ENCODE peak calls at places on chromosome 4, in six cellular contexts. One of them, this sample, is unnamed.

GRCh38 chr4:10690185-10690907 is 5.8 kb upstream of the CLNK start:
- DNase-seq in SK-N-SH: no peak
- DNase-seq in IMR-90: no peak
- DNase-seq in mammary epithelial cell: no peak
- DNase-seq in GM23248: no peak
- DNase-seq in neuronal stem cell: no peak
- DNase-seq in this sample: no peak

GRCh38 chr4:126582737-126583136 is 1050.0 kb upstream of the INTU start:
- DNase-seq in SK-N-SH: no peak
- DNase-seq in IMR-90: peak
- DNase-seq in mammary epithelial cell: peak
- DNase-seq in GM23248: peak
- DNase-seq in neuronal stem cell: no peak
- DNase-seq in this sample: peak

GRCh38 chr4:156805696-156806095 is 165.9 kb downstream of the PDGFC start:
- DNase-seq in SK-N-SH: no peak
- DNase-seq in IMR-90: no peak
- DNase-seq in mammary epithelial cell: peak
- DNase-seq in GM23248: no peak
- DNase-seq in neuronal stem cell: no peak
- DNase-seq in this sample: peak

GRCh38 chr4:150039790-150040189 is 38.5 kb upstream of the DCLK2 start:
- DNase-seq in SK-N-SH: no peak
- DNase-seq in IMR-90: no peak
- DNase-seq in mammary epithelial cell: no peak
- DNase-seq in GM23248: no peak
- DNase-seq in neuronal stem cell: no peak
- DNase-seq in this sample: no peak

GRCh38 chr4:154312246-154312645 is 179.4 kb downstream of the DCHS2 start:
- DNase-seq in SK-N-SH: no peak
- DNase-seq in IMR-90: no peak
- DNase-seq in mammary epithelial cell: no peak
- DNase-seq in GM23248: no peak
- DNase-seq in neuronal stem cell: no peak
- DNase-seq in this sample: no peak

GRCh38 chr4:104352211-104352610 is 142.5 kb downstream of the CXXC4 start:
- DNase-seq in SK-N-SH: no peak
- DNase-seq in IMR-90: no peak
- DNase-seq in mammary epithelial cell: peak
- DNase-seq in GM23248: no peak
- DNase-seq in neuronal stem cell: no peak
- DNase-seq in this sample: peak

GRCh38 chr4:77994194-77994721 is 62.9 kb upstream of the FRAS1 start:
- DNase-seq in SK-N-SH: peak
- DNase-seq in IMR-90: peak
- DNase-seq in mammary epithelial cell: peak
- DNase-seq in GM23248: peak
- DNase-seq in neuronal stem cell: peak
- DNase-seq in this sample: peak

GRCh38 chr4:103996637-103997036 is 276.9 kb upstream of the TACR3 start:
- DNase-seq in SK-N-SH: no peak
- DNase-seq in IMR-90: no peak
- DNase-seq in mammary epithelial cell: peak
- DNase-seq in GM23248: peak
- DNase-seq in neuronal stem cell: peak
- DNase-seq in this sample: peak

GRCh38 chr4:8228319-8229250 is 29.5 kb downstream of the SH3TC1 start:
- DNase-seq in SK-N-SH: no peak
- DNase-seq in IMR-90: peak
- DNase-seq in mammary epithelial cell: peak
- DNase-seq in GM23248: peak
- DNase-seq in neuronal stem cell: no peak
- DNase-seq in this sample: peak

GRCh38 chr4:4762909-4763814 is 96.3 kb upstream of the MSX1 start:
- DNase-seq in SK-N-SH: peak
- DNase-seq in IMR-90: peak
- DNase-seq in mammary epithelial cell: peak
- DNase-seq in GM23248: peak
- DNase-seq in neuronal stem cell: no peak
- DNase-seq in this sample: peak

GRCh38 chr4:67885727-67886126 is 1.9 kb upstream of the TMPRSS11D start:
- DNase-seq in SK-N-SH: no peak
- DNase-seq in IMR-90: peak
- DNase-seq in mammary epithelial cell: peak
- DNase-seq in GM23248: peak
- DNase-seq in neuronal stem cell: no peak
- DNase-seq in this sample: no peak

GRCh38 chr4:143389543-143390195 is 53.0 kb downstream of the GAB1 start:
- DNase-seq in SK-N-SH: no peak
- DNase-seq in IMR-90: peak
- DNase-seq in mammary epithelial cell: peak
- DNase-seq in GM23248: peak
- DNase-seq in neuronal stem cell: no peak
- DNase-seq in this sample: no peak

GRCh38 chr4:4583606-4584005 is 41.8 kb upstream of the STX18 start:
- DNase-seq in SK-N-SH: no peak
- DNase-seq in IMR-90: no peak
- DNase-seq in mammary epithelial cell: peak
- DNase-seq in GM23248: no peak
- DNase-seq in neuronal stem cell: no peak
- DNase-seq in this sample: no peak

GRCh38 chr4:87799254-87799653 is at the start of gene IBSP:
- DNase-seq in SK-N-SH: no peak
- DNase-seq in IMR-90: no peak
- DNase-seq in mammary epithelial cell: no peak
- DNase-seq in GM23248: no peak
- DNase-seq in neuronal stem cell: no peak
- DNase-seq in this sample: no peak

GRCh38 chr4:48939785-48940184 is 33.2 kb upstream of the OCIAD2 start:
- DNase-seq in SK-N-SH: no peak
- DNase-seq in IMR-90: peak
- DNase-seq in mammary epithelial cell: peak
- DNase-seq in GM23248: peak
- DNase-seq in neuronal stem cell: no peak
- DNase-seq in this sample: no peak

GRCh38 chr4:6333301-6334202 is 63.9 kb downstream of the WFS1 start:
- DNase-seq in SK-N-SH: no peak
- DNase-seq in IMR-90: no peak
- DNase-seq in mammary epithelial cell: no peak
- DNase-seq in GM23248: peak
- DNase-seq in neuronal stem cell: no peak
- DNase-seq in this sample: no peak

GRCh38 chr4:16608123-16608522 is 290.3 kb downstream of the LDB2 start:
- DNase-seq in SK-N-SH: no peak
- DNase-seq in IMR-90: peak
- DNase-seq in mammary epithelial cell: no peak
- DNase-seq in GM23248: peak
- DNase-seq in neuronal stem cell: no peak
- DNase-seq in this sample: no peak

GRCh38 chr4:143337600-143338287 is 1.1 kb downstream of the GAB1 start:
- DNase-seq in SK-N-SH: peak
- DNase-seq in IMR-90: peak
- DNase-seq in mammary epithelial cell: peak
- DNase-seq in GM23248: peak
- DNase-seq in neuronal stem cell: no peak
- DNase-seq in this sample: peak

GRCh38 chr4:173698557-173699262 is 168.7 kb upstream of the HAND2 start:
- DNase-seq in SK-N-SH: no peak
- DNase-seq in IMR-90: no peak
- DNase-seq in mammary epithelial cell: no peak
- DNase-seq in GM23248: peak
- DNase-seq in neuronal stem cell: no peak
- DNase-seq in this sample: no peak

GRCh38 chr4:145216532-145216931 is 36.1 kb upstream of the OTUD4 start:
- DNase-seq in SK-N-SH: peak
- DNase-seq in IMR-90: peak
- DNase-seq in mammary epithelial cell: peak
- DNase-seq in GM23248: peak
- DNase-seq in neuronal stem cell: no peak
- DNase-seq in this sample: no peak

GRCh38 chr4:48017108-48017527 is 546 bp downstream of the NIPAL1 start:
- DNase-seq in SK-N-SH: peak
- DNase-seq in IMR-90: peak
- DNase-seq in mammary epithelial cell: peak
- DNase-seq in GM23248: peak
- DNase-seq in neuronal stem cell: peak
- DNase-seq in this sample: peak

GRCh38 chr4:86939737-86940141 is 4.9 kb downstream of the AFF1 start:
- DNase-seq in SK-N-SH: no peak
- DNase-seq in IMR-90: no peak
- DNase-seq in mammary epithelial cell: no peak
- DNase-seq in GM23248: no peak
- DNase-seq in neuronal stem cell: no peak
- DNase-seq in this sample: no peak

DNA sequence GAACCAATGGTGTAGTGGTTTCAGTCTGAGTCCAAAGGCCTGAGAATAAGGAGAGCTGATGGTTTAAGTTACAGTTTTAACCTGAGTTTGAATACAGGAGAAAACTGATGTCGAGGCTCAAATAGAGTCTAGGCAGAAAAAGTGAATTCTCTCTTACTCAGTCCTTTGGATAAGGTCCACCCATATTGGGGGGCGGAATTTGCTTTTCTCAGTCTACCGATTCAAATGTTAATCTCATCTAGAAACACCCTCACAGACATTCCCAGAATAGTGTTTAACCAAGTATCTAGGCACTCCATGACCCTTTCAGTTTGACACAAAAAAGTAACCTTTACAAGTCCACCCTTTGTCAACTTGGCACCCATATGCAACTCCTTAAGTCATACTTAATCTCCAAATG is 216.0 kb downstream of the GRID2 start:
- DNase-seq in SK-N-SH: no peak
- DNase-seq in IMR-90: no peak
- DNase-seq in mammary epithelial cell: no peak
- DNase-seq in GM23248: no peak
- DNase-seq in neuronal stem cell: no peak
- DNase-seq in this sample: no peak
- H2AFZ ChIP-seq in SK-N-SH: no peak
- H2AFZ ChIP-seq in IMR-90: no peak
- H2AFZ ChIP-seq in mammary epithelial cell: no peak
- H2AFZ ChIP-seq in GM23248: no peak
- H2AFZ ChIP-seq in neuronal stem cell: no peak
- H2AFZ ChIP-seq in this sample: no peak

GRCh38 chr4:140049924-140050681 is 103.9 kb downstream of the MAML3 start:
- DNase-seq in SK-N-SH: peak
- DNase-seq in IMR-90: peak
- DNase-seq in mammary epithelial cell: no peak
- DNase-seq in GM23248: peak
- DNase-seq in neuronal stem cell: no peak
- DNase-seq in this sample: peak

GRCh38 chr4:140047781-140048180 is 106.2 kb downstream of the MAML3 start:
- DNase-seq in SK-N-SH: no peak
- DNase-seq in IMR-90: no peak
- DNase-seq in mammary epithelial cell: no peak
- DNase-seq in GM23248: no peak
- DNase-seq in neuronal stem cell: no peak
- DNase-seq in this sample: peak

GRCh38 chr4:140047017-140047640 is 106.9 kb downstream of the MAML3 start:
- DNase-seq in SK-N-SH: no peak
- DNase-seq in IMR-90: no peak
- DNase-seq in mammary epithelial cell: no peak
- DNase-seq in GM23248: no peak
- DNase-seq in neuronal stem cell: no peak
- DNase-seq in this sample: peak

GRCh38 chr4:140048419-140049022 is 105.5 kb downstream of the MAML3 start:
- DNase-seq in SK-N-SH: no peak
- DNase-seq in IMR-90: no peak
- DNase-seq in mammary epithelial cell: no peak
- DNase-seq in GM23248: no peak
- DNase-seq in neuronal stem cell: no peak
- DNase-seq in this sample: no peak

DNA sequence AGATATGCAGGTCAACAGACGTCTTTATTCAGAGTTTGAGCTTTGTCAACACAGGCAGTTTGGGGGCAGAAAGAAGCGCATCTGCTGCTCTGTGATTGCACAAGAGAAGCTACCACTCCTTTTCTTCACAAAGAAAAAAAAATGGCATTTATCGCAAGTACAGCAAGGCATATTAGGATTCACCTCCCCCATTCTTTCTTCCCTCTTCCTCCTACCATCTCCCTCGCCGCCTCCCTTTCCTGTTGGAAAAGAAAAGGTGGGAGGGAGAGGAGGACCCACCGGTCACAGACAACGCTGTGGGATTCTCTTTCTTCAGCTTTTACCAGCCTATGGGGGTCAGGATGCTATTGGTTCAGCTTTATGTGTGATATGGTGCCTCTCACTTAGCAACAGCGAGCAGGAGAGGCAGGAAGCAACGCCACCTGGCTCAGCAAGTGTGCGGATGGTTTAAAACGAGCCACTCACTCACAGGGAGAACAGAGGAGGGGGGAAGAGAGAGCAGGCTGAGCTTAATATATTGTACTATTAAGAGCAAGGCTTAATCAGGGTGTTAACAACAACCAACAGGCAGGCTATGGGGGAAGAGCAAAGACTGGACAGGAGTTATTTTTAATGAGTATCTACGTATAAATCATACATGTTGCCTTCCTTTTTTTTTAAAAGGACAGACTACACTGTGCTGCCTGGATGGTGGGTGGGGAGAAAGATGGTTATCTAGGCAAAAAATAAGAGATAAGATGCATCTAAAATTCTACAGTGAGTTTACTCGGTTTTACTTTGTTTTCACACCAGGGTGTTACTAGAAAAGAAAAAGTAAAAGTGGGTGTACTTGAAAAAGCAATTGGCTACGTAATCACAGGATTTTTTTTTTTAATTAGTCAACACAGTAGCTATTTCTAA is 104.7 kb downstream of the MAML3 start:
- DNase-seq in SK-N-SH: peak
- DNase-seq in IMR-90: peak
- DNase-seq in mammary epithelial cell: peak
- DNase-seq in GM23248: peak
- DNase-seq in neuronal stem cell: peak
- DNase-seq in this sample: peak
- H2AFZ ChIP-seq in SK-N-SH: peak
- H2AFZ ChIP-seq in IMR-90: peak
- H2AFZ ChIP-seq in mammary epithelial cell: peak
- H2AFZ ChIP-seq in GM23248: peak
- H2AFZ ChIP-seq in neuronal stem cell: peak
- H2AFZ ChIP-seq in this sample: peak

GRCh38 chr4:132707955-132708354 is 441.1 kb upstream of the PCDH10 start:
- DNase-seq in SK-N-SH: no peak
- DNase-seq in IMR-90: no peak
- DNase-seq in mammary epithelial cell: no peak
- DNase-seq in GM23248: no peak
- DNase-seq in neuronal stem cell: no peak
- DNase-seq in this sample: no peak
- H2AFZ ChIP-seq in SK-N-SH: peak
- H2AFZ ChIP-seq in IMR-90: no peak
- H2AFZ ChIP-seq in mammary epithelial cell: peak
- H2AFZ ChIP-seq in GM23248: no peak
- H2AFZ ChIP-seq in neuronal stem cell: no peak
- H2AFZ ChIP-seq in this sample: no peak

DNA sequence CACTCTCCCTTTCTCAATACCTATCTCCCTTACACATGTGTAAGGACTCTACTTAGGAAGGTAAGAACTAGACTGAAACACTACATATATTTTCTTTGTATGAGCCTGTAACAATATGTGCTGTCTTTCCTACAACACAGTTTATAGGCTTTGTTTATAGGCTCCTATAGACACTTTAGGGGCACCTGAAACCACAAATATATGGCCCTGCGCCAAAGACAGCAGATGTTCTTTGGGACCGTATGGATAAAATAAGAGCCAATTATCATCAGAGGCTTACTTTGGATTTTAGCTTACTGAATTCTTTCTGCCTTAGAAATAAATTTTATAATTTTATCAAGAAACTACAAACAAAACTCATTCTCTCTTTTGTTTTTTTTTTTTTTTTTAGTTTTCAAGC is 16.6 kb upstream of the CXCL3 start:
- DNase-seq in SK-N-SH: no peak
- DNase-seq in IMR-90: no peak
- DNase-seq in mammary epithelial cell: no peak
- DNase-seq in GM23248: no peak
- DNase-seq in neuronal stem cell: no peak
- DNase-seq in this sample: no peak
- H2AFZ ChIP-seq in SK-N-SH: no peak
- H2AFZ ChIP-seq in IMR-90: no peak
- H2AFZ ChIP-seq in mammary epithelial cell: no peak
- H2AFZ ChIP-seq in GM23248: no peak
- H2AFZ ChIP-seq in neuronal stem cell: no peak
- H2AFZ ChIP-seq in this sample: no peak